ENCODE peak calls at places on chromosomes 1 and 21, in seven cellular contexts. One of them, this sample, is unnamed.

GRCh38 chr1:42938596-42939184 is 20.0 kb downstream of the SLC2A1 start:
- DNase-seq in NCI-H226: no peak
- DNase-seq in heart left ventricle: no peak
- DNase-seq in T-cell: no peak
- DNase-seq in NCI-H460: no peak
- DNase-seq in activated CD4-positive, alpha-beta T cell treated with anti-CD3 and anti-CD28 coated beads, Interleukin-2, amount 50 U/mL, for 4 hours: no peak
- DNase-seq in left ventricle myocardium superior: peak; percentile 24
- DNase-seq in this sample: no peak

GRCh38 chr1:14017531-14017961 is 317.6 kb downstream of the PRDM2 start:
- DNase-seq in NCI-H460: no peak
- DNase-seq in NCI-H226: no peak
- DNase-seq in left ventricle myocardium superior: no peak
- DNase-seq in T-cell: no peak
- DNase-seq in activated CD4-positive, alpha-beta T cell treated with anti-CD3 and anti-CD28 coated beads, Interleukin-2, amount 50 U/mL, for 4 hours: no peak
- DNase-seq in heart left ventricle: no peak
- DNase-seq in this sample: no peak

GRCh38 chr1:92411511-92411910 is 75.2 kb downstream of the GFI1 start:
- DNase-seq in activated CD4-positive, alpha-beta T cell treated with anti-CD3 and anti-CD28 coated beads, Interleukin-2, amount 50 U/mL, for 4 hours: no peak
- DNase-seq in T-cell: no peak
- DNase-seq in NCI-H226: peak; percentile 38
- DNase-seq in NCI-H460: no peak
- DNase-seq in left ventricle myocardium superior: no peak
- DNase-seq in heart left ventricle: no peak
- DNase-seq in this sample: peak; percentile 15

GRCh38 chr1:29243863-29244185 is 7.5 kb downstream of the PTPRU start:
- DNase-seq in T-cell: no peak
- DNase-seq in left ventricle myocardium superior: no peak
- DNase-seq in activated CD4-positive, alpha-beta T cell treated with anti-CD3 and anti-CD28 coated beads, Interleukin-2, amount 50 U/mL, for 4 hours: no peak
- DNase-seq in NCI-H226: no peak
- DNase-seq in NCI-H460: no peak
- DNase-seq in heart left ventricle: no peak
- DNase-seq in this sample: peak; percentile 57

GRCh38 chr1:206066479-206067171 is 13.7 kb downstream of the RHEX start:
- DNase-seq in heart left ventricle: no peak
- DNase-seq in NCI-H226: no peak
- DNase-seq in left ventricle myocardium superior: no peak
- DNase-seq in T-cell: no peak
- DNase-seq in NCI-H460: no peak
- DNase-seq in activated CD4-positive, alpha-beta T cell treated with anti-CD3 and anti-CD28 coated beads, Interleukin-2, amount 50 U/mL, for 4 hours: no peak
- DNase-seq in this sample: no peak

GRCh38 chr1:51955797-51956527 is 34.5 kb downstream of the RAB3B start:
- DNase-seq in NCI-H460: no peak
- DNase-seq in activated CD4-positive, alpha-beta T cell treated with anti-CD3 and anti-CD28 coated beads, Interleukin-2, amount 50 U/mL, for 4 hours: no peak
- DNase-seq in left ventricle myocardium superior: no peak
- DNase-seq in heart left ventricle: no peak
- DNase-seq in NCI-H226: no peak
- DNase-seq in T-cell: no peak
- DNase-seq in this sample: no peak

GRCh38 chr1:75616436-75617433 is 5.8 kb upstream of the SLC44A5 start:
- DNase-seq in activated CD4-positive, alpha-beta T cell treated with anti-CD3 and anti-CD28 coated beads, Interleukin-2, amount 50 U/mL, for 4 hours: no peak
- DNase-seq in NCI-H460: no peak
- DNase-seq in NCI-H226: no peak
- DNase-seq in T-cell: no peak
- DNase-seq in heart left ventricle: no peak
- DNase-seq in left ventricle myocardium superior: no peak
- DNase-seq in this sample: no peak

GRCh38 chr1:34885405-34886247 is 26.1 kb upstream of the SMIM12 start:
- DNase-seq in heart left ventricle: peak; percentile 55
- DNase-seq in NCI-H460: peak; percentile 6
- DNase-seq in activated CD4-positive, alpha-beta T cell treated with anti-CD3 and anti-CD28 coated beads, Interleukin-2, amount 50 U/mL, for 4 hours: peak; percentile 31
- DNase-seq in T-cell: no peak
- DNase-seq in left ventricle myocardium superior: peak; percentile 67
- DNase-seq in NCI-H226: no peak
- DNase-seq in this sample: no peak

GRCh38 chr1:34130306-34130705 is 34.7 kb downstream of the CSMD2 start:
- DNase-seq in NCI-H460: no peak
- DNase-seq in NCI-H226: no peak
- DNase-seq in heart left ventricle: no peak
- DNase-seq in activated CD4-positive, alpha-beta T cell treated with anti-CD3 and anti-CD28 coated beads, Interleukin-2, amount 50 U/mL, for 4 hours: no peak
- DNase-seq in T-cell: no peak
- DNase-seq in left ventricle myocardium superior: no peak
- DNase-seq in this sample: no peak

GRCh38 chr1:12166834-12167492 is at the start of gene TNFRSF1B:
- DNase-seq in left ventricle myocardium superior: peak; percentile 89
- DNase-seq in T-cell: no peak
- DNase-seq in activated CD4-positive, alpha-beta T cell treated with anti-CD3 and anti-CD28 coated beads, Interleukin-2, amount 50 U/mL, for 4 hours: peak; percentile 51
- DNase-seq in heart left ventricle: peak; percentile 82
- DNase-seq in NCI-H460: peak; percentile 21
- DNase-seq in NCI-H226: no peak
- DNase-seq in this sample: no peak

GRCh38 chr1:5480306-5480705 is 511.9 kb downstream of the NPHP4 start:
- DNase-seq in NCI-H460: no peak
- DNase-seq in left ventricle myocardium superior: no peak
- DNase-seq in NCI-H226: no peak
- DNase-seq in activated CD4-positive, alpha-beta T cell treated with anti-CD3 and anti-CD28 coated beads, Interleukin-2, amount 50 U/mL, for 4 hours: no peak
- DNase-seq in T-cell: no peak
- DNase-seq in heart left ventricle: no peak
- DNase-seq in this sample: no peak

GRCh38 chr21:43908167-43908566 is 43.1 kb downstream of the AGPAT3 start:
- DNase-seq in T-cell: no peak
- DNase-seq in NCI-H460: no peak
- DNase-seq in activated CD4-positive, alpha-beta T cell treated with anti-CD3 and anti-CD28 coated beads, Interleukin-2, amount 50 U/mL, for 4 hours: no peak
- DNase-seq in NCI-H226: no peak
- DNase-seq in left ventricle myocardium superior: no peak
- DNase-seq in heart left ventricle: no peak
- DNase-seq in this sample: no peak

GRCh38 chr21:38170283-38170682 is 86.5 kb upstream of the KCNJ15 start:
- DNase-seq in activated CD4-positive, alpha-beta T cell treated with anti-CD3 and anti-CD28 coated beads, Interleukin-2, amount 50 U/mL, for 4 hours: no peak
- DNase-seq in heart left ventricle: no peak
- DNase-seq in T-cell: no peak
- DNase-seq in left ventricle myocardium superior: no peak
- DNase-seq in NCI-H460: no peak
- DNase-seq in NCI-H226: no peak
- DNase-seq in this sample: peak; percentile 35

GRCh38 chr1:229699613-229700242 is 73.7 kb downstream of the URB2 start:
- DNase-seq in NCI-H460: no peak
- DNase-seq in NCI-H226: no peak
- DNase-seq in heart left ventricle: no peak
- DNase-seq in left ventricle myocardium superior: no peak
- DNase-seq in activated CD4-positive, alpha-beta T cell treated with anti-CD3 and anti-CD28 coated beads, Interleukin-2, amount 50 U/mL, for 4 hours: no peak
- DNase-seq in T-cell: no peak
- DNase-seq in this sample: no peak

GRCh38 chr1:115184260-115184950 is 95.1 kb upstream of the TSPAN2 start:
- DNase-seq in left ventricle myocardium superior: no peak
- DNase-seq in heart left ventricle: no peak
- DNase-seq in NCI-H226: no peak
- DNase-seq in T-cell: no peak
- DNase-seq in activated CD4-positive, alpha-beta T cell treated with anti-CD3 and anti-CD28 coated beads, Interleukin-2, amount 50 U/mL, for 4 hours: no peak
- DNase-seq in NCI-H460: no peak
- DNase-seq in this sample: no peak

GRCh38 chr21:31727181-31727580 is 4.7 kb downstream of the SCAF4 start:
- DNase-seq in heart left ventricle: no peak
- DNase-seq in T-cell: no peak
- DNase-seq in NCI-H460: no peak
- DNase-seq in left ventricle myocardium superior: no peak
- DNase-seq in NCI-H226: no peak
- DNase-seq in activated CD4-positive, alpha-beta T cell treated with anti-CD3 and anti-CD28 coated beads, Interleukin-2, amount 50 U/mL, for 4 hours: no peak
- DNase-seq in this sample: no peak

GRCh38 chr1:10338047-10338446 is 60.8 kb upstream of the PGD start:
- DNase-seq in T-cell: peak; percentile 3
- DNase-seq in heart left ventricle: peak; percentile 33
- DNase-seq in left ventricle myocardium superior: peak; percentile 40
- DNase-seq in NCI-H460: peak; percentile 7
- DNase-seq in NCI-H226: no peak
- DNase-seq in activated CD4-positive, alpha-beta T cell treated with anti-CD3 and anti-CD28 coated beads, Interleukin-2, amount 50 U/mL, for 4 hours: peak; percentile 2
- DNase-seq in this sample: peak; percentile 73

GRCh38 chr1:247456024-247456423 is 1.9 kb downstream of the OR2B11 start:
- DNase-seq in T-cell: no peak
- DNase-seq in left ventricle myocardium superior: no peak
- DNase-seq in activated CD4-positive, alpha-beta T cell treated with anti-CD3 and anti-CD28 coated beads, Interleukin-2, amount 50 U/mL, for 4 hours: no peak
- DNase-seq in NCI-H226: no peak
- DNase-seq in heart left ventricle: no peak
- DNase-seq in NCI-H460: no peak
- DNase-seq in this sample: no peak

GRCh38 chr1:94693435-94693834 is 126.7 kb upstream of the SLC44A3 start:
- DNase-seq in NCI-H226: no peak
- DNase-seq in NCI-H460: no peak
- DNase-seq in T-cell: no peak
- DNase-seq in heart left ventricle: no peak
- DNase-seq in left ventricle myocardium superior: no peak
- DNase-seq in activated CD4-positive, alpha-beta T cell treated with anti-CD3 and anti-CD28 coated beads, Interleukin-2, amount 50 U/mL, for 4 hours: no peak
- DNase-seq in this sample: no peak

GRCh38 chr1:116569776-116570357 is 959 bp downstream of the CD58 start:
- DNase-seq in activated CD4-positive, alpha-beta T cell treated with anti-CD3 and anti-CD28 coated beads, Interleukin-2, amount 50 U/mL, for 4 hours: peak; percentile 41
- DNase-seq in NCI-H460: peak; percentile 16
- DNase-seq in T-cell: peak; percentile 16
- DNase-seq in left ventricle myocardium superior: peak; percentile 57
- DNase-seq in heart left ventricle: peak; percentile 42
- DNase-seq in NCI-H226: no peak
- DNase-seq in this sample: no peak

GRCh38 chr1:18608534-18608933 is 22.1 kb upstream of the PAX7 start:
- DNase-seq in left ventricle myocardium superior: no peak
- DNase-seq in activated CD4-positive, alpha-beta T cell treated with anti-CD3 and anti-CD28 coated beads, Interleukin-2, amount 50 U/mL, for 4 hours: no peak
- DNase-seq in T-cell: no peak
- DNase-seq in heart left ventricle: no peak
- DNase-seq in NCI-H460: no peak
- DNase-seq in NCI-H226: no peak
- DNase-seq in this sample: no peak

GRCh38 chr1:59926381-59927243 is at the start of gene CYP2J2:
- DNase-seq in heart left ventricle: peak; percentile 75
- DNase-seq in NCI-H460: peak; percentile 29
- DNase-seq in left ventricle myocardium superior: peak; percentile 82
- DNase-seq in T-cell: peak; percentile 9
- DNase-seq in NCI-H226: no peak
- DNase-seq in activated CD4-positive, alpha-beta T cell treated with anti-CD3 and anti-CD28 coated beads, Interleukin-2, amount 50 U/mL, for 4 hours: peak; percentile 23
- DNase-seq in this sample: peak; percentile 17

GRCh38 chr1:100794719-100795645 is 75.4 kb downstream of the VCAM1 start:
- DNase-seq in T-cell: no peak
- DNase-seq in heart left ventricle: no peak
- DNase-seq in left ventricle myocardium superior: no peak
- DNase-seq in NCI-H460: no peak
- DNase-seq in NCI-H226: no peak
- DNase-seq in activated CD4-positive, alpha-beta T cell treated with anti-CD3 and anti-CD28 coated beads, Interleukin-2, amount 50 U/mL, for 4 hours: no peak
- DNase-seq in this sample: no peak

GRCh38 chr1:40072142-40072541 is 24.9 kb downstream of the PPT1 start:
- DNase-seq in activated CD4-positive, alpha-beta T cell treated with anti-CD3 and anti-CD28 coated beads, Interleukin-2, amount 50 U/mL, for 4 hours: no peak
- DNase-seq in NCI-H226: no peak
- DNase-seq in heart left ventricle: no peak
- DNase-seq in T-cell: no peak
- DNase-seq in left ventricle myocardium superior: no peak
- DNase-seq in NCI-H460: no peak
- DNase-seq in this sample: no peak

GRCh38 chr21:42038393-42038792 is 28.2 kb upstream of the ZBTB21 start:
- DNase-seq in heart left ventricle: no peak
- DNase-seq in NCI-H226: no peak
- DNase-seq in T-cell: no peak
- DNase-seq in NCI-H460: no peak
- DNase-seq in activated CD4-positive, alpha-beta T cell treated with anti-CD3 and anti-CD28 coated beads, Interleukin-2, amount 50 U/mL, for 4 hours: no peak
- DNase-seq in left ventricle myocardium superior: no peak
- DNase-seq in this sample: no peak

GRCh38 chr1:114828251-114828650 is 26.4 kb upstream of the SYCP1 start:
- DNase-seq in heart left ventricle: no peak
- DNase-seq in T-cell: no peak
- DNase-seq in left ventricle myocardium superior: no peak
- DNase-seq in NCI-H226: peak; percentile 14
- DNase-seq in NCI-H460: no peak
- DNase-seq in activated CD4-positive, alpha-beta T cell treated with anti-CD3 and anti-CD28 coated beads, Interleukin-2, amount 50 U/mL, for 4 hours: no peak
- DNase-seq in this sample: no peak

GRCh38 chr1:56516539-56517252 is 62.7 kb downstream of the PLPP3 start:
- DNase-seq in T-cell: no peak
- DNase-seq in activated CD4-positive, alpha-beta T cell treated with anti-CD3 and anti-CD28 coated beads, Interleukin-2, amount 50 U/mL, for 4 hours: no peak
- DNase-seq in heart left ventricle: no peak
- DNase-seq in left ventricle myocardium superior: no peak
- DNase-seq in NCI-H460: no peak
- DNase-seq in NCI-H226: no peak
- DNase-seq in this sample: no peak

GRCh38 chr1:228004331-228004871 is 2.4 kb upstream of the WNT3A start:
- DNase-seq in T-cell: no peak
- DNase-seq in heart left ventricle: no peak
- DNase-seq in left ventricle myocardium superior: no peak
- DNase-seq in NCI-H460: peak; percentile 27
- DNase-seq in activated CD4-positive, alpha-beta T cell treated with anti-CD3 and anti-CD28 coated beads, Interleukin-2, amount 50 U/mL, for 4 hours: no peak
- DNase-seq in NCI-H226: no peak
- DNase-seq in this sample: peak; percentile 64

GRCh38 chr1:7476402-7476801 is 294.7 kb upstream of the VAMP3 start:
- DNase-seq in T-cell: no peak
- DNase-seq in heart left ventricle: no peak
- DNase-seq in NCI-H226: no peak
- DNase-seq in activated CD4-positive, alpha-beta T cell treated with anti-CD3 and anti-CD28 coated beads, Interleukin-2, amount 50 U/mL, for 4 hours: no peak
- DNase-seq in left ventricle myocardium superior: no peak
- DNase-seq in NCI-H460: no peak
- DNase-seq in this sample: no peak

GRCh38 chr1:9121891-9122409 is 7.0 kb downstream of the GPR157 start:
- DNase-seq in NCI-H226: no peak
- DNase-seq in NCI-H460: no peak
- DNase-seq in left ventricle myocardium superior: peak; percentile 27
- DNase-seq in T-cell: peak; percentile 38
- DNase-seq in heart left ventricle: no peak
- DNase-seq in activated CD4-positive, alpha-beta T cell treated with anti-CD3 and anti-CD28 coated beads, Interleukin-2, amount 50 U/mL, for 4 hours: peak; percentile 20
- DNase-seq in this sample: no peak

GRCh38 chr1:40884055-40884795 is 22.1 kb upstream of the CITED4 start:
- DNase-seq in left ventricle myocardium superior: no peak
- DNase-seq in NCI-H460: no peak
- DNase-seq in NCI-H226: no peak
- DNase-seq in T-cell: no peak
- DNase-seq in heart left ventricle: no peak
- DNase-seq in activated CD4-positive, alpha-beta T cell treated with anti-CD3 and anti-CD28 coated beads, Interleukin-2, amount 50 U/mL, for 4 hours: no peak
- DNase-seq in this sample: no peak

GRCh38 chr1:50976111-50976889 is 6.3 kb downstream of the CDKN2C start:
- DNase-seq in NCI-H460: no peak
- DNase-seq in left ventricle myocardium superior: no peak
- DNase-seq in NCI-H226: no peak
- DNase-seq in T-cell: no peak
- DNase-seq in activated CD4-positive, alpha-beta T cell treated with anti-CD3 and anti-CD28 coated beads, Interleukin-2, amount 50 U/mL, for 4 hours: no peak
- DNase-seq in heart left ventricle: no peak
- DNase-seq in this sample: no peak

GRCh38 chr1:153848805-153849204 is 73.6 kb downstream of the SLC27A3 start:
- DNase-seq in activated CD4-positive, alpha-beta T cell treated with anti-CD3 and anti-CD28 coated beads, Interleukin-2, amount 50 U/mL, for 4 hours: no peak
- DNase-seq in NCI-H226: no peak
- DNase-seq in left ventricle myocardium superior: no peak
- DNase-seq in NCI-H460: no peak
- DNase-seq in heart left ventricle: no peak
- DNase-seq in T-cell: no peak
- DNase-seq in this sample: no peak

GRCh38 chr1:41898191-41898713 is 20.5 kb downstream of the HIVEP3 start:
- DNase-seq in left ventricle myocardium superior: no peak
- DNase-seq in T-cell: peak; percentile 79
- DNase-seq in NCI-H460: no peak
- DNase-seq in heart left ventricle: peak; percentile 46
- DNase-seq in activated CD4-positive, alpha-beta T cell treated with anti-CD3 and anti-CD28 coated beads, Interleukin-2, amount 50 U/mL, for 4 hours: peak; percentile 63
- DNase-seq in NCI-H226: peak; percentile 80
- DNase-seq in this sample: no peak

GRCh38 chr21:41373769-41374168 is 11.9 kb downstream of the MX2 start:
- DNase-seq in heart left ventricle: no peak
- DNase-seq in activated CD4-positive, alpha-beta T cell treated with anti-CD3 and anti-CD28 coated beads, Interleukin-2, amount 50 U/mL, for 4 hours: no peak
- DNase-seq in T-cell: no peak
- DNase-seq in left ventricle myocardium superior: no peak
- DNase-seq in NCI-H460: no peak
- DNase-seq in NCI-H226: no peak
- DNase-seq in this sample: no peak

GRCh38 chr1:79539001-79539400 is 532.5 kb upstream of the ADGRL4 start:
- DNase-seq in activated CD4-positive, alpha-beta T cell treated with anti-CD3 and anti-CD28 coated beads, Interleukin-2, amount 50 U/mL, for 4 hours: no peak
- DNase-seq in NCI-H460: no peak
- DNase-seq in left ventricle myocardium superior: no peak
- DNase-seq in T-cell: no peak
- DNase-seq in NCI-H226: no peak
- DNase-seq in heart left ventricle: no peak
- DNase-seq in this sample: no peak

GRCh38 chr1:47210666-47211065 is 20.8 kb upstream of the PDZK1IP1 start:
- DNase-seq in activated CD4-positive, alpha-beta T cell treated with anti-CD3 and anti-CD28 coated beads, Interleukin-2, amount 50 U/mL, for 4 hours: no peak
- DNase-seq in heart left ventricle: no peak
- DNase-seq in NCI-H460: no peak
- DNase-seq in NCI-H226: peak; percentile 15
- DNase-seq in T-cell: no peak
- DNase-seq in left ventricle myocardium superior: no peak
- DNase-seq in this sample: no peak

GRCh38 chr1:32612189-32612881 is 38.0 kb downstream of the ZBTB8OS start:
- DNase-seq in NCI-H460: peak; percentile 81
- DNase-seq in NCI-H226: peak; percentile 73
- DNase-seq in activated CD4-positive, alpha-beta T cell treated with anti-CD3 and anti-CD28 coated beads, Interleukin-2, amount 50 U/mL, for 4 hours: peak; percentile 14
- DNase-seq in left ventricle myocardium superior: peak; percentile 94
- DNase-seq in T-cell: peak; percentile 20
- DNase-seq in heart left ventricle: peak; percentile 88
- DNase-seq in this sample: peak; percentile 92

This sample was measured in HTR-8/SVneo.